ENCODE peak calls at places on chromosomes 16 and 17, in four cellular contexts. K, L, Q and M are unnamed samples.

GRCh38 chr16:85641776-85642176 is 28.7 kb downstream of the GSE1 start:
- DNase-seq in K (peak), L (peak), Q (peak), M (no peak)

GRCh38 chr16:78791011-78791410 is 691.6 kb downstream of the WWOX start:
- DNase-seq in K (no peak), L (no peak), Q (no peak), M (no peak)

GRCh38 chr16:82049484-82049883 is 14.4 kb downstream of the HSD17B2 start:
- DNase-seq in K (no peak), L (no peak), Q (peak), M (no peak)

GRCh38 chr17:21756856-21757619 is 64.7 kb downstream of the KCNJ18 start:
- DNase-seq in K (no peak), L (no peak), Q (no peak), M (no peak)

GRCh38 chr17:40791808-40792436 is 7.8 kb downstream of the KRT28 start:
- DNase-seq in K (no peak), L (no peak), Q (no peak), M (no peak)

GRCh38 chr17:65137076-65137935 is at the start of gene RGS9:
- DNase-seq in K (peak), L (peak), Q (peak), M (no peak)

GRCh38 chr17:42192189-42193126 is 1.8 kb downstream of the GHDC start:
- DNase-seq in K (peak), L (no peak), Q (no peak), M (no peak)

GRCh38 chr17:2122641-2123302 is 67.9 kb downstream of the HIC1 start:
- DNase-seq in K (peak), L (peak), Q (peak), M (no peak)

GRCh38 chr16:71807905-71808592 is 585 bp downstream of the AP1G1 start:
- DNase-seq in K (no peak), L (peak), Q (peak), M (no peak)

GRCh38 chr16:78596348-78596995 is 497.0 kb downstream of the WWOX start:
- DNase-seq in K (no peak), L (no peak), Q (no peak), M (peak)

GRCh38 chr16:21523411-21524067 is 75.8 kb upstream of the METTL9 start:
- DNase-seq in K (no peak), L (no peak), Q (no peak), M (no peak)

GRCh38 chr17:75128694-75129505 is 2.6 kb downstream of the NT5C start:
- DNase-seq in K (no peak), L (no peak), Q (no peak), M (no peak)

GRCh38 chr16:6190756-6191155 is 1093.2 kb upstream of the EEF2KMT start:
- DNase-seq in K (no peak), L (no peak), Q (no peak), M (no peak)

GRCh38 chr16:72400257-72401078 is 228.5 kb upstream of the PMFBP1 start:
- DNase-seq in K (no peak), L (peak), Q (peak), M (no peak)

GRCh38 chr17:19317359-19318095 is 45.0 kb downstream of the B9D1 start:
- DNase-seq in K (peak), L (peak), Q (no peak), M (no peak)

GRCh38 chr16:56836410-56836834 is 28.6 kb upstream of the SLC12A3 start:
- DNase-seq in K (no peak), L (peak), Q (no peak), M (no peak)

GRCh38 chr16:35569413-35569812 is 2110.0 kb downstream of the TP53TG3F start:
- DNase-seq in K (no peak), L (no peak), Q (no peak), M (no peak)

GRCh38 chr16:64434526-64435069 is 687.3 kb downstream of the CDH11 start:
- DNase-seq in K (no peak), L (no peak), Q (no peak), M (no peak)

GRCh38 chr16:8720080-8720966 is 45.9 kb downstream of the ABAT start:
- DNase-seq in K (no peak), L (no peak), Q (no peak), M (no peak)

GRCh38 chr17:47225436-47225858 is 16.3 kb downstream of the MYL4 start:
- DNase-seq in K (peak), L (peak), Q (peak), M (no peak)

GRCh38 chr16:14354561-14355351 is 275.3 kb downstream of the PARN start:
- DNase-seq in K (no peak), L (no peak), Q (no peak), M (no peak)

GRCh38 chr16:48824271-48824670 is 214.3 kb upstream of the N4BP1 start:
- DNase-seq in K (no peak), L (no peak), Q (no peak), M (peak)

GRCh38 chr16:11399261-11399831 is 54.1 kb downstream of the RMI2 start:
- DNase-seq in K (peak), L (no peak), Q (no peak), M (no peak)

GRCh38 chr17:19911033-19911432 is 43.3 kb upstream of the ULK2 start:
- DNase-seq in K (no peak), L (no peak), Q (no peak), M (no peak)

GRCh38 chr17:61699032-61699431 is 108.0 kb upstream of the NACA2 start:
- DNase-seq in K (no peak), L (no peak), Q (no peak), M (no peak)

GRCh38 chr17:67124469-67125148 is 80.3 kb downstream of the CACNG1 start:
- DNase-seq in K (no peak), L (no peak), Q (no peak), M (no peak)

GRCh38 chr17:42774066-42774750 is 959 bp downstream of the VPS25 start:
- DNase-seq in K (no peak), L (no peak), Q (no peak), M (no peak)

GRCh38 chr16:71537643-71538042 is 11.4 kb downstream of the CHST4 start:
- DNase-seq in K (no peak), L (no peak), Q (peak), M (no peak)

GRCh38 chr17:351875-352420 is 659 bp downstream of the RPH3AL start:
- DNase-seq in K (no peak), L (no peak), Q (no peak), M (no peak)

GRCh38 chr17:15255713-15256454 is 9.2 kb downstream of the PMP22 start:
- DNase-seq in K (no peak), L (no peak), Q (no peak), M (no peak)

GRCh38 chr16:66028505-66029216 is 337.8 kb upstream of the CDH5 start:
- DNase-seq in K (no peak), L (no peak), Q (no peak), M (no peak)

GRCh38 chr16:24890746-24891145 is 45.0 kb downstream of the SLC5A11 start:
- DNase-seq in K (no peak), L (no peak), Q (no peak), M (no peak)

DNA sequence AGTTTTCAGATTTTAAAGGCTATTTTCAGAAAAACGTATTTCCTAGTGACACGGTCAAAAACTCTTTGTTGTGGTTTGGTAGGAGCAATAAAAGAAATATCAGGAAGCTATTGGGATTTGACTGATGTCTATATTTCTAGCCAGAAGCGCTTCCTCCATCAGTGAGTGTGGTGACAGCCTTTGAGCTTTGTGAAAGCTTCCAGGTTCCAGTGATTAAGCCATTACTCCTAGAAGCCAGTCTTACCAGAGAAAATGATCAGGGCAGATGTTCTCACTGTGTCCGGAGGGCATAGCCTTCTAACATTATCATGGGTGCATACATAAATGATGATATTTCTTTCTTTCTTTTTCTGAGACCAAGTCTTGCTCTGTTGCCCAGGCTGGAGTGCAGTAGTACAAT is 39.6 kb downstream of the MAP2K6 start:
- DNase-seq in K (no peak), L (no peak), Q (no peak), M (no peak)
- TF ChIP-seq POLR2AphosphoS5 in K (no peak), L (no peak), Q (no peak), M (no peak)

GRCh38 chr17:51169340-51169739 is 3.1 kb downstream of the NME2 start:
- DNase-seq in K (no peak), L (no peak), Q (no peak), M (no peak)

GRCh38 chr17:51165680-51166197 is 472 bp upstream of the NME2 start:
- DNase-seq in K (peak), L (peak), Q (no peak), M (no peak)

GRCh38 chr17:51166198-51166986 is at the start of gene NME2:
- DNase-seq in K (peak), L (peak), Q (peak), M (no peak)

GRCh38 chr17:51164911-51165679 is 1.1 kb upstream of the NME2 start:
- DNase-seq in K (peak), L (no peak), Q (no peak), M (peak)

GRCh38 chr17:51166987-51167931 is 1.0 kb downstream of the NME2 start:
- DNase-seq in K (peak), L (peak), Q (peak), M (peak)
- TF ChIP-seq POLR2A in K (no peak), L (no peak), Q (no peak), M (no peak)

GRCh38 chr17:76940738-76941350 is 72.6 kb downstream of the MGAT5B start:
- DNase-seq in K (no peak), L (no peak), Q (no peak), M (no peak)
- TF ChIP-seq CTCF in K (no peak), L (no peak), Q (no peak), M (no peak)

GRCh38 chr16:90009172-90009899 is 9.9 kb downstream of the DBNDD1 start:
- DNase-seq in K (no peak), L (no peak), Q (no peak), M (no peak)
- TF ChIP-seq POLR2AphosphoS5 in K (no peak), L (no peak), Q (no peak), M (no peak)

GRCh38 chr17:8187517-8188407 is 2.2 kb downstream of the BORCS6 start:
- DNase-seq in K (peak), L (peak), Q (peak), M (peak)
- TF ChIP-seq POLR2A in K (no peak), L (peak), Q (no peak), M (no peak)